ENCODE peak calls at places on chromosome 3, in nine cellular contexts. T, X, N, H, O, W, U, I and F are unnamed samples.

GRCh38 chr3:194069421-194070219 is 66.3 kb upstream of the HES1 start:
- DNase-seq in U (no peak), O (no peak), T (no peak), H (no peak), N (no peak), I (no peak), X (no peak), W (no peak), F (no peak)

GRCh38 chr3:156643729-156644389 is 30.5 kb upstream of the TIPARP start:
- DNase-seq in T (no peak), X (no peak), I (no peak), U (peak), O (no peak), H (no peak), N (no peak), W (no peak), F (no peak)

GRCh38 chr3:114892117-114892870 is 254.8 kb downstream of the ZBTB20 start:
- DNase-seq in I (no peak), U (no peak), N (no peak), O (no peak), T (no peak), W (no peak), H (peak), X (no peak), F (no peak)

GRCh38 chr3:53161345-53161819 is 373 bp downstream of the PRKCD start:
- DNase-seq in X (no peak), N (peak), W (peak), H (peak), O (no peak), I (peak), T (peak), U (no peak), F (peak)

GRCh38 chr3:16338124-16338523 is 73.1 kb downstream of the OXNAD1 start:
- DNase-seq in W (no peak), I (peak), T (no peak), O (no peak), U (peak), X (no peak), N (peak), H (no peak), F (no peak)

GRCh38 chr3:88528494-88528893 is 378.7 kb downstream of the C3orf38 start:
- DNase-seq in I (no peak), T (no peak), N (no peak), W (no peak), U (no peak), O (no peak), H (no peak), X (no peak), F (no peak)

GRCh38 chr3:189167027-189167766 is 4.6 kb upstream of the TPRG1 start:
- DNase-seq in U (no peak), O (no peak), N (no peak), T (no peak), H (no peak), W (no peak), X (no peak), I (no peak), F (no peak)

GRCh38 chr3:29764603-29765254 is 483.9 kb downstream of the RBMS3 start:
- DNase-seq in N (no peak), X (peak), W (no peak), I (no peak), H (peak), O (peak), T (peak), U (no peak), F (no peak)

GRCh38 chr3:112681822-112682325 is 40.9 kb upstream of the CCDC80 start:
- DNase-seq in N (no peak), U (no peak), H (peak), X (no peak), O (peak), W (no peak), I (no peak), T (no peak), F (no peak)

GRCh38 chr3:144119611-144120010 is 148.0 kb downstream of the DIPK2A start:
- DNase-seq in N (no peak), I (no peak), T (no peak), W (no peak), X (no peak), O (no peak), U (no peak), H (peak), F (no peak)

GRCh38 chr3:196108075-196108743 is 26.3 kb upstream of the TFRC start:
- DNase-seq in I (no peak), H (peak), W (no peak), U (no peak), T (no peak), N (no peak), O (no peak), X (no peak), F (no peak)

GRCh38 chr3:57164606-57165573 is at the start of gene IL17RD:
- DNase-seq in I (peak), T (peak), H (peak), N (peak), W (peak), U (no peak), O (no peak), X (no peak), F (peak)

GRCh38 chr3:33426068-33426467 is 14.1 kb downstream of the UBP1 start:
- DNase-seq in N (no peak), X (no peak), W (no peak), I (no peak), T (no peak), U (no peak), H (no peak), O (no peak), F (no peak)

GRCh38 chr3:138434276-138434874 is at the start of gene ESYT3:
- DNase-seq in T (peak), X (no peak), O (no peak), W (peak), U (peak), H (peak), N (no peak), I (peak), F (peak)